ENCODE peak calls at places on chromosomes 13 and 19, in four cellular contexts. U is mucosa of descending colon; B is CD4-positive, CD25-positive, alpha-beta regulatory T cell; Z is ovary. X is an unnamed sample.
A peak's percentile ranks its signal among the peaks of the same experiment; 100 is the strongest.

GRCh38 chr19:49570138-49570856 is 10.1 kb downstream of the NOSIP start:
- DNase-seq in Z (peak; percentile 72), U (peak; percentile 89), B (peak; percentile 68), X (peak; percentile 71)

GRCh38 chr19:47230122-47230920 is 678 bp downstream of the BBC3 start:
- DNase-seq in U (peak; percentile 82), Z (peak; percentile 79), B (peak; percentile 81), X (peak; percentile 86)

GRCh38 chr19:46787331-46788100 is 878 bp downstream of the SLC1A5 start:
- DNase-seq in B (peak; percentile 30), U (peak; percentile 66), Z (peak; percentile 73), X (peak; percentile 35)

GRCh38 chr19:38684078-38684861 is 36.8 kb downstream of the ACTN4 start:
- DNase-seq in U (peak; percentile 75), Z (peak; percentile 69), B (peak; percentile 53), X (no peak)

GRCh38 chr13:24630121-24630520 is 50.1 kb upstream of the ATP12A start:
- DNase-seq in Z (no peak), B (no peak), U (no peak), X (no peak)

GRCh38 chr13:100854091-100854490 is 179.5 kb upstream of the TMTC4 start:
- DNase-seq in Z (no peak), U (no peak), B (no peak), X (no peak)

GRCh38 chr19:8261881-8262280 is 46.3 kb downstream of the CD320 start:
- DNase-seq in B (no peak), U (no peak), Z (no peak), X (no peak)

GRCh38 chr19:29380581-29380980 is 145.2 kb upstream of the VSTM2B start:
- DNase-seq in B (no peak), Z (no peak), U (no peak), X (no peak)

GRCh38 chr19:15563325-15563794 is 51.7 kb upstream of the CYP4F8 start:
- DNase-seq in U (peak; percentile 74), Z (peak; percentile 46), B (no peak), X (no peak)

GRCh38 chr13:71087006-71087405 is 780.0 kb downstream of the DACH1 start:
- DNase-seq in Z (no peak), U (no peak), B (no peak), X (no peak)

GRCh38 chr13:52812941-52813340 is 35.5 kb downstream of the PCDH8 start:
- DNase-seq in Z (no peak), U (no peak), B (no peak), X (no peak)

GRCh38 chr13:64688893-64689677 is 2541.1 kb downstream of the PCDH9 start:
- DNase-seq in Z (no peak), U (no peak), B (no peak), X (no peak)

GRCh38 chr13:101127741-101128353 is 288.5 kb downstream of the NALCN start:
- DNase-seq in B (no peak), Z (no peak), U (peak; percentile 42), X (no peak)

GRCh38 chr13:79541426-79542049 is 60.6 kb downstream of the NDFIP2 start:
- DNase-seq in Z (no peak), U (peak; percentile 42), B (no peak), X (no peak)

GRCh38 chr19:16327911-16328823 is 3.5 kb downstream of the KLF2 start:
- DNase-seq in U (peak; percentile 67), Z (peak; percentile 89), B (peak; percentile 46), X (peak; percentile 78)

GRCh38 chr19:19547674-19548345 is 9.7 kb downstream of the CILP2 start:
- DNase-seq in Z (no peak), U (no peak), B (no peak), X (no peak)

GRCh38 chr13:70841240-70842061 is 733.2 kb upstream of the KLHL1 start:
- DNase-seq in Z (no peak), B (no peak), U (no peak), X (no peak)

DNA sequence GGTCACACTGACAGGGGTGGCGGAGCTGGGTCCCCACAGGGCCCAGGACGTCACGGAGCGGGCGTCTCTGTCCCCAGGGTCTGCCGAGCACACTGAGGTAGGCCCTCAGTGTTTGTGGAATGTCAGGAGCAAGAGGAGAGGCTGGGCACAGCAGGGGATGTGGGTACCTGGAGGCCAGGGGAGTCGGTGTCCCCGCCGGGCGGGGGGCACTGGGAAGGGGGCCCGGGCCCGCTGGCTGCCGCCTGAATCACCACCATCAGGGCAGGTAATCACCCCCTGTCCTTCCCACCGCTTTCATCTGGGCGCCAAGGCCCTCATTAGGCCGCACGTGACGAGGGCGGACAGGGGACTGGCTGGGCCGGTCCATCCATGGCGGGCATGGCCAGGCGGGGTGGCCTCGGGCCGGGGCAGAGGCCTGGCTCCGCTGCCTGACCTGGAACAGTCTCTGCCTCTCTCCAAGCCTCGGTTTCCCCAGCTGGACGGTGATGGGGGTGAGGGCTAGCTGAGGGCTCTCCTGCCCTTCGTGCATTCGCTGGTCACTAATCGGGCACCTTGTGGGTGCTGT is 1.0 kb downstream of the FGF22 start:
- DNase-seq in Z (no peak), B (no peak), U (no peak), X (no peak)
- H3K4me3 ChIP-seq in Z (no peak overlapping the region), B (no peak overlapping the region), U (no peak overlapping the region), X (no peak overlapping the region)

GRCh38 chr19:292281-292884 is 1.2 kb upstream of the PLPP2 start:
- DNase-seq in B (no peak), U (no peak), Z (no peak), X (no peak)
- H3K4me1 ChIP-seq in B (peaks cover 14% of the 10 kb centered on the region), U (peaks cover 31% of the 10 kb centered on the region), Z (peaks cover 2% of the 10 kb centered on the region), X (peaks cover 15% of the 10 kb centered on the region)

GRCh38 chr13:48493076-48493765 is 39.7 kb downstream of the RCBTB2 start:
- DNase-seq in U (no peak), Z (no peak), B (no peak), X (no peak)

GRCh38 chr13:48490241-48490640 is 42.6 kb downstream of the RCBTB2 start:
- DNase-seq in U (no peak), Z (no peak), B (no peak), X (no peak)

GRCh38 chr13:48489666-48490065 is 43.2 kb downstream of the RCBTB2 start:
- DNase-seq in U (no peak), B (no peak), Z (no peak), X (no peak)

GRCh38 chr13:48492123-48493075 is 40.5 kb downstream of the RCBTB2 start:
- DNase-seq in Z (peak; percentile 69), U (peak; percentile 66), B (peak; percentile 53), X (peak; percentile 74)

GRCh38 chr13:48491423-48492122 is 41.3 kb downstream of the RCBTB2 start:
- DNase-seq in Z (no peak), B (no peak), U (no peak), X (no peak)
- H3K4me3 ChIP-seq in Z (no peak overlapping the region), B (peak overlapping the region; percentile 79), U (no peak overlapping the region), X (peak overlapping the region; percentile 48)

DNA sequence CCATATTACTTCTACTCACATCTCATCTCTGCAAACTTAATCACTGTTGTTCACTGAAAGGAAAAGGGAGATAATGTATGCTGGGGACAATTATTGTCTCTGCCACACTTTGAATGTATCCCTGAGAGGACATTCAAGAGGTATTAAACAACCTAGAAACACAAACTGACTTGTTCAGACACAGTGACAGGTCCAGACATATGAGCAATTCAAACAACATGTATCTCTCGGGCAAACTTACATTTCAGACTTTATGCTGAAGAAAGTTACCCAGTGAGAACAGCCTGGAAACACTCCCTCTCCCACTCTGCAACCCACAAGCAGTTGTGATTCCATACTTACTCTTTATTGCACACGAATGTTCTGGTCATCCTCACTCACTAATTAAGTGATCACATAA is 968.7 kb upstream of the SLC10A2 start:
- DNase-seq in U (no peak), Z (no peak), B (no peak), X (no peak)
- H3K4me1 ChIP-seq in U (no peaks in the 10 kb centered on the region), Z (no peaks in the 10 kb centered on the region), B (no peaks in the 10 kb centered on the region), X (no peaks in the 10 kb centered on the region)

GRCh38 chr19:3761382-3762129 is at the start of gene APBA3:
- DNase-seq in Z (peak; percentile 93), U (peak; percentile 95), B (peak; percentile 87), X (peak; percentile 91)
- H3K4me3 ChIP-seq in Z (peak within 1 kb of the TSS; percentile 94), U (peak within 1 kb of the TSS; percentile 78), B (peak within 1 kb of the TSS; percentile 91), X (peak within 1 kb of the TSS; percentile 80)

DNA sequence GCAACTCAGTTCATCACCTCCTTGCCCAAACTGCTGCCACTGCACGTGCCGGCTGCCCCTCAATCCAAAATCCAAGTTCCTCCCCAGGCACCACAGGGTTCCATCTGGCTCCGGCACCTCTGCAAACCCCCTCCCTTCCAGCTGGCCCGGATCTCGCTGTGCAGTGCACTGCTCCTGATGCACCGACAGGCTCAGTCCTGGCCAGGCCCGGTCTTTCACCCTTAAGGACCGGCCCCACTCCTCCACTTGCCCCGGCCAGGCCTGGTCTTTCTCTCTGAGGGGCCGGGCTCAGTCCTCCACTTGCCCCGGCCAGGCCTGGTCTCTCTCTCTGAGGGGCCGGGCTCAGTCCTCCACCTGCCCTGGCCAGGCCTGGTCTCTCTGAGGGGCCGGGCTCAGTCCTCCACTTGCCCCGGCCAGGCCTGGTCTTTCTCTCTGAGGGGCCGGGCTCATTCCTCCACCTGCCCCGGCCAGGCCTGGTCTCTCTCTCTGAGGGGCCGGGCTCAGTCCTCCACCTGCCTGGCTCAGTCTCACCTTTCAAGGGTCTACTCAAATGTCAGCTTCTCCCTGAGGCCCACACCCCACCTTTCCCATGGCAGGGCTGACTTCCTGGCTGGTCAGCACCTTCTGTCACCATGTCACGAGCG is 6.9 kb downstream of the ZNF787 start:
- DNase-seq in U (no peak), Z (no peak), B (no peak), X (no peak)
- H3K4me1 ChIP-seq in U (peaks cover 64% of the 10 kb centered on the region), Z (peaks cover 35% of the 10 kb centered on the region), B (peaks cover 18% of the 10 kb centered on the region), X (peaks cover 19% of the 10 kb centered on the region)

X was measured in CD8-positive, alpha-beta T cell.